ENCODE peak calls at places on chromosomes 4 and X, in six cellular contexts. One of them, this sample, is unnamed.

GRCh38 chr4:124202106-124202505 is 510.4 kb downstream of the ANKRD50 start:
- DNase-seq in uterus: peak; percentile 46
- DNase-seq in GM10248: no peak
- DNase-seq in testis: peak; percentile 57
- DNase-seq in left lung: no peak
- DNase-seq in psoas muscle: no peak
- DNase-seq in this sample: no peak

GRCh38 chr4:8103421-8103820 is 55.2 kb downstream of the ABLIM2 start:
- DNase-seq in uterus: no peak
- DNase-seq in psoas muscle: peak; percentile 59
- DNase-seq in testis: no peak
- DNase-seq in GM10248: no peak
- DNase-seq in left lung: peak; percentile 45
- DNase-seq in this sample: no peak

GRCh38 chr4:102466298-102466697 is 34.9 kb upstream of the NFKB1 start:
- DNase-seq in left lung: no peak
- DNase-seq in testis: no peak
- DNase-seq in GM10248: no peak
- DNase-seq in uterus: no peak
- DNase-seq in psoas muscle: no peak
- DNase-seq in this sample: no peak

GRCh38 chr4:130849985-130850632 is 1754.2 kb downstream of the C4orf33 start:
- DNase-seq in left lung: no peak
- DNase-seq in uterus: no peak
- DNase-seq in testis: no peak
- DNase-seq in GM10248: no peak
- DNase-seq in psoas muscle: no peak
- DNase-seq in this sample: no peak

GRCh38 chrX:44785652-44786051 is 58.2 kb upstream of the DUSP21 start:
- DNase-seq in uterus: no peak
- DNase-seq in left lung: no peak
- DNase-seq in testis: no peak
- DNase-seq in psoas muscle: no peak
- DNase-seq in GM10248: no peak
- DNase-seq in this sample: no peak

GRCh38 chrX:120358687-120359086 is 3.2 kb upstream of the ATP1B4 start:
- DNase-seq in GM10248: no peak
- DNase-seq in psoas muscle: no peak
- DNase-seq in left lung: no peak
- DNase-seq in testis: no peak
- DNase-seq in uterus: no peak
- DNase-seq in this sample: no peak

GRCh38 chr4:52840531-52841350 is 21.4 kb upstream of the RASL11B start:
- DNase-seq in left lung: no peak
- DNase-seq in uterus: no peak
- DNase-seq in psoas muscle: no peak
- DNase-seq in GM10248: no peak
- DNase-seq in testis: no peak
- DNase-seq in this sample: no peak

GRCh38 chr4:132540797-132541196 is 608.3 kb upstream of the PCDH10 start:
- DNase-seq in uterus: no peak
- DNase-seq in psoas muscle: no peak
- DNase-seq in GM10248: no peak
- DNase-seq in testis: no peak
- DNase-seq in left lung: no peak
- DNase-seq in this sample: no peak

GRCh38 chr4:145436793-145437192 is 44.9 kb upstream of the SMAD1 start:
- DNase-seq in testis: no peak
- DNase-seq in left lung: no peak
- DNase-seq in uterus: no peak
- DNase-seq in GM10248: no peak
- DNase-seq in psoas muscle: no peak
- DNase-seq in this sample: no peak

GRCh38 chrX:71489540-71489939 is 43.4 kb upstream of the OGT start:
- DNase-seq in GM10248: no peak
- DNase-seq in uterus: no peak
- DNase-seq in testis: no peak
- DNase-seq in psoas muscle: no peak
- DNase-seq in left lung: no peak
- DNase-seq in this sample: no peak

GRCh38 chr4:64880557-64880956 is 471.3 kb upstream of the TECRL start:
- DNase-seq in psoas muscle: peak; percentile 14
- DNase-seq in left lung: peak; percentile 62
- DNase-seq in GM10248: no peak
- DNase-seq in testis: no peak
- DNase-seq in uterus: no peak
- DNase-seq in this sample: no peak

GRCh38 chrX:45381366-45381765 is 180.7 kb upstream of the DIPK2B start:
- DNase-seq in testis: no peak
- DNase-seq in left lung: no peak
- DNase-seq in GM10248: no peak
- DNase-seq in psoas muscle: no peak
- DNase-seq in uterus: no peak
- DNase-seq in this sample: no peak

DNA sequence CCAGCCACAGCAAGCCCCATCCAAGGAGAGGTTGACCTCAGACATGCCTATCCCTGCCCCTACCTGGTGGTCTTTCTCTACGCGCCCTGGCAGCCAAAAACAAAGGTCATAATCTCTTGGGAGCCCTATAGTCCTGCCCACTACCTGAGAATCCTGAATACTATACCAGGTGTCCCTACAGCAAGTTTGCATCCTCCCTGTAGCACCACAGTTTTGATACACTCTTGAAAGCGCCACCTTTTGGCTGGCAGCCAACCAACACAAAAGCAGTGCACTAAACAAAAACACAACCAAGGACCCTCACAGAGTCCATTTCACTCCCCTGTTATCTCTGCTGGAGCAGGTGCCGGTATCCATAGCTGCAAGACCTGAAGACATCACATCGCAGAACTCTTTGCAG is 523.8 kb upstream of the CPEB2 start:
- DNase-seq in GM10248: no peak
- DNase-seq in testis: no peak
- DNase-seq in psoas muscle: no peak
- DNase-seq in left lung: no peak
- DNase-seq in uterus: no peak
- DNase-seq in this sample: no peak
- TF ChIP-seq CTCF in GM10248: no peak
- TF ChIP-seq CTCF in testis: no peak
- TF ChIP-seq CTCF in psoas muscle: no peak
- TF ChIP-seq CTCF in left lung: no peak
- TF ChIP-seq CTCF in uterus: no peak
- TF ChIP-seq CTCF in this sample: no peak

GRCh38 chr4:32778938-32779337 is 2058.8 kb downstream of the PCDH7 start:
- DNase-seq in testis: no peak
- DNase-seq in GM10248: no peak
- DNase-seq in uterus: no peak
- DNase-seq in left lung: no peak
- DNase-seq in psoas muscle: no peak
- DNase-seq in this sample: no peak

GRCh38 chr4:32776435-32777203 is 2056.4 kb downstream of the PCDH7 start:
- DNase-seq in psoas muscle: no peak
- DNase-seq in uterus: no peak
- DNase-seq in GM10248: no peak
- DNase-seq in left lung: no peak
- DNase-seq in testis: no peak
- DNase-seq in this sample: no peak

GRCh38 chr4:32778025-32778424 is 2057.9 kb downstream of the PCDH7 start:
- DNase-seq in testis: no peak
- DNase-seq in GM10248: no peak
- DNase-seq in left lung: no peak
- DNase-seq in uterus: no peak
- DNase-seq in psoas muscle: no peak
- DNase-seq in this sample: no peak

DNA sequence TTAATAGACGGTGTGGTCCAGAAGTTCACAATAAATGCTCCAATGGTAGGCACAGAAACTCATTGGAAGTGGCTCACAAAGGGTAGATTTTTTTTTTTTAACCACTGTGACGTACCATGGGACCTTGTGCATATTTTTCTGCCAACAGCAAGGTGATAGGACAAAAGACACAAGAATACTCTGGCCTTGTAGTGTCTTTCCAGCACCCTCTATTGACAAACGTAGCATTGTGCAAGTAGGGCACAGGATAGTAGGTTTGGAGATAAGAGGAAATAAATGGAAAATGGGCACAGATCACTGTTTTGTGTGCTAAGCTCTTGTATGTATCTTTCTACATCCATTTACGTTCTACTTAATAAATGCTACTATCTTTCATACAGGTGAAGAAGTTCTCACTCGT is 2054.9 kb downstream of the PCDH7 start:
- DNase-seq in psoas muscle: no peak
- DNase-seq in left lung: no peak
- DNase-seq in testis: no peak
- DNase-seq in uterus: no peak
- DNase-seq in GM10248: no peak
- DNase-seq in this sample: no peak
- TF ChIP-seq CTCF in psoas muscle: no peak
- TF ChIP-seq CTCF in left lung: no peak
- TF ChIP-seq CTCF in testis: no peak
- TF ChIP-seq CTCF in uterus: no peak
- TF ChIP-seq CTCF in GM10248: peak; percentile 11
- TF ChIP-seq CTCF in this sample: no peak

GRCh38 chr4:10619220-10619619 is 65.3 kb downstream of the CLNK start:
- DNase-seq in GM10248: no peak
- DNase-seq in testis: no peak
- DNase-seq in psoas muscle: no peak
- DNase-seq in uterus: no peak
- DNase-seq in left lung: no peak
- DNase-seq in this sample: no peak
- TF ChIP-seq CTCF in GM10248: no peak
- TF ChIP-seq CTCF in testis: no peak
- TF ChIP-seq CTCF in psoas muscle: no peak
- TF ChIP-seq CTCF in uterus: no peak
- TF ChIP-seq CTCF in left lung: no peak
- TF ChIP-seq CTCF in this sample: no peak

DNA sequence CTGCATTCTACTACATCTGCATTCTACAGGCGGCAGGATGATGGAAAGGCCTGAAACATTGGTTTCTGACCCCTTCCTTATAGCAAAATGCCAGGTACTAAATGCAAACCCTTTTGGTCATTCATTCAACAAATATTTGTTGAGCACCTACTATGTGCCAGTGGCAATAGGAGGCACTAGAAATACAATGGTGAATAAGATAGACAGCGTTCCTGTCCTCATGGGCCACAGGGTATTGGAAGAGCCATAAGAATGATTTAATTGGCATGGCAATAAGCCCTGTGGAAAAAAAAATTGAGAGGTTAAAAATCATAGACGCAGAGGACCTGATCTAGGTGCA is 17.3 kb upstream of the LAP3 start:
- DNase-seq in left lung: no peak
- DNase-seq in uterus: no peak
- DNase-seq in psoas muscle: no peak
- DNase-seq in GM10248: no peak
- DNase-seq in testis: no peak
- DNase-seq in this sample: no peak
- TF ChIP-seq CTCF in left lung: no peak
- TF ChIP-seq CTCF in uterus: no peak
- TF ChIP-seq CTCF in psoas muscle: no peak
- TF ChIP-seq CTCF in GM10248: no peak
- TF ChIP-seq CTCF in testis: no peak
- TF ChIP-seq CTCF in this sample: no peak

GRCh38 chr4:183288955-183289354 is 31.1 kb downstream of the CLDN22 start:
- DNase-seq in psoas muscle: no peak
- DNase-seq in uterus: no peak
- DNase-seq in GM10248: no peak
- DNase-seq in left lung: no peak
- DNase-seq in testis: no peak
- DNase-seq in this sample: no peak
- TF ChIP-seq CTCF in psoas muscle: no peak
- TF ChIP-seq CTCF in uterus: no peak
- TF ChIP-seq CTCF in GM10248: no peak
- TF ChIP-seq CTCF in left lung: no peak
- TF ChIP-seq CTCF in testis: no peak
- TF ChIP-seq CTCF in this sample: no peak